ENCODE peak calls at places on chromosomes 12 and 14, in six cellular contexts. B is HEK293T, A is HCEC 1CT, K is NCI-H146, Z is GM23248, M is non-pigmented ciliary epithelial cell. H is an unnamed sample.

GRCh38 chr12:48092606-48093005 is 13.3 kb downstream of the SENP1 start:
- DNase-seq in B (no peak), A (peak), K (no peak), Z (no peak), M (no peak), H (no peak)

GRCh38 chr12:70467908-70468733 is 102.0 kb downstream of the KCNMB4 start:
- DNase-seq in B (no peak), A (no peak), K (no peak), Z (no peak), M (no peak), H (no peak)

GRCh38 chr12:9163392-9163791 is 44.8 kb downstream of the PZP start:
- DNase-seq in B (no peak), A (no peak), K (no peak), Z (no peak), M (no peak), H (no peak)

GRCh38 chr14:71628433-71628832 is 303.8 kb upstream of the RGS6 start:
- DNase-seq in B (no peak), A (no peak), K (no peak), Z (no peak), M (no peak), H (peak)

GRCh38 chr12:40735551-40736230 is 43.5 kb downstream of the CNTN1 start:
- DNase-seq in B (no peak), A (no peak), K (no peak), Z (no peak), M (no peak), H (peak)

GRCh38 chr12:107335802-107336570 is 242.6 kb upstream of the CRY1 start:
- DNase-seq in B (no peak), A (no peak), K (no peak), Z (no peak), M (no peak), H (no peak)

GRCh38 chr14:75587388-75587787 is 9.0 kb downstream of the FLVCR2 start:
- DNase-seq in B (no peak), A (no peak), K (no peak), Z (no peak), M (no peak), H (no peak)

GRCh38 chr12:120364487-120364886 is 4.5 kb downstream of the MSI1 start:
- DNase-seq in B (no peak), A (no peak), K (no peak), Z (no peak), M (no peak), H (no peak)

GRCh38 chr14:61927521-61927920 is 165.3 kb downstream of the SNAPC1 start:
- DNase-seq in B (no peak), A (peak), K (no peak), Z (peak), M (peak), H (no peak)

GRCh38 chr12:89163918-89164317 is 188.4 kb downstream of the DUSP6 start:
- DNase-seq in B (no peak), A (no peak), K (peak), Z (no peak), M (no peak), H (no peak)

GRCh38 chr12:43917896-43918295 is 82.0 kb downstream of the TMEM117 start:
- DNase-seq in B (no peak), A (no peak), K (no peak), Z (no peak), M (no peak), H (no peak)

GRCh38 chr12:103794814-103795213 is 46.2 kb downstream of the NT5DC3 start:
- DNase-seq in B (no peak), A (no peak), K (no peak), Z (no peak), M (no peak), H (no peak)

GRCh38 chr14:42490536-42490935 is 883.9 kb downstream of the LRFN5 start:
- DNase-seq in B (no peak), A (peak), K (no peak), Z (peak), M (no peak), H (no peak)

GRCh38 chr12:3636328-3636727 is 116.6 kb downstream of the CRACR2A start:
- DNase-seq in B (no peak), A (no peak), K (no peak), Z (no peak), M (no peak), H (no peak)

GRCh38 chr14:76937181-76938091 is 91.1 kb downstream of the IRF2BPL start:
- DNase-seq in B (no peak), A (peak), K (peak), Z (peak), M (no peak), H (peak)

GRCh38 chr12:44774815-44775411 is 101.2 kb downstream of the NELL2 start:
- DNase-seq in B (peak), A (no peak), K (peak), Z (peak), M (no peak), H (peak)

GRCh38 chr14:80215756-80216581 is 4.7 kb upstream of the DIO2 start:
- DNase-seq in B (no peak), A (no peak), K (peak), Z (peak), M (no peak), H (no peak)

GRCh38 chr12:46459881-46460545 is 87.4 kb upstream of the SLC38A2 start:
- DNase-seq in B (no peak), A (no peak), K (no peak), Z (no peak), M (no peak), H (no peak)

GRCh38 chr12:57164454-57164853 is 17.0 kb upstream of the LRP1-AS start:
- DNase-seq in B (no peak), A (no peak), K (no peak), Z (no peak), M (no peak), H (no peak)

GRCh38 chr12:112537710-112538396 is 119.1 kb downstream of the PTPN11 start:
- DNase-seq in B (no peak), A (no peak), K (no peak), Z (no peak), M (no peak), H (no peak)

GRCh38 chr14:22627506-22628263 is 16.5 kb downstream of the OR6J1 start:
- DNase-seq in B (no peak), A (no peak), K (no peak), Z (no peak), M (no peak), H (no peak)

GRCh38 chr12:58314610-58315009 is 373.2 kb downstream of the ATP23 start:
- DNase-seq in B (no peak), A (peak), K (no peak), Z (peak), M (peak), H (no peak)

GRCh38 chr12:77845831-77846230 is 15.1 kb downstream of the NAV3 start:
- DNase-seq in B (no peak), A (peak), K (no peak), Z (peak), M (peak), H (no peak)

GRCh38 chr12:67546718-67547117 is 101.8 kb upstream of the DYRK2 start:
- DNase-seq in B (no peak), A (no peak), K (peak), Z (no peak), M (no peak), H (no peak)

GRCh38 chr14:28767851-28768548 is 1.4 kb downstream of the FOXG1 start:
- DNase-seq in B (peak), A (no peak), K (no peak), Z (no peak), M (no peak), H (no peak)

GRCh38 chr14:47619397-47619796 is 56.0 kb downstream of the MDGA2 start:
- DNase-seq in B (no peak), A (no peak), K (no peak), Z (no peak), M (peak), H (no peak)

GRCh38 chr14:23302290-23303225 is at the start of gene PPP1R3E:
- DNase-seq in B (peak), A (peak), K (peak), Z (peak), M (no peak), H (peak)

GRCh38 chr12:24424889-24425600 is 475.6 kb upstream of the SOX5 start:
- DNase-seq in B (no peak), A (no peak), K (no peak), Z (no peak), M (no peak), H (no peak)

GRCh38 chr14:102493096-102493495 is 16.5 kb downstream of the ANKRD9 start:
- DNase-seq in B (no peak), A (no peak), K (no peak), Z (no peak), M (no peak), H (no peak)

GRCh38 chr14:72075649-72076334 is 143.6 kb downstream of the RGS6 start:
- DNase-seq in B (no peak), A (no peak), K (no peak), Z (no peak), M (no peak), H (no peak)

GRCh38 chr12:39412210-39412609 is 30.7 kb downstream of the KIF21A start:
- DNase-seq in B (no peak), A (no peak), K (no peak), Z (no peak), M (no peak), H (no peak)

GRCh38 chr12:124428136-124428791 is 133.4 kb downstream of the RFLNA start:
- DNase-seq in B (no peak), A (no peak), K (no peak), Z (peak), M (no peak), H (peak)

GRCh38 chr12:122875590-122876220 is 20.2 kb downstream of the VPS37B start:
- DNase-seq in B (no peak), A (no peak), K (no peak), Z (no peak), M (no peak), H (no peak)

GRCh38 chr14:34361504-34362011 is 100.5 kb downstream of the SPTSSA start:
- DNase-seq in B (no peak), A (no peak), K (no peak), Z (peak), M (no peak), H (peak)

H was measured in BE2C.